ENCODE peak calls at places on chromosomes 16 and 17, in six cellular contexts. W, V, Y, Q, P and X are unnamed samples.
A peak's percentile ranks its signal among the peaks of the same experiment; 100 is the strongest.

GRCh38 chr17:1509255-1509943 is 7.0 kb downstream of the INPP5K start:
- DNase-seq in V (peak; percentile 44), P (no peak), W (no peak), Q (no peak), Y (no peak), X (no peak)

GRCh38 chr17:80529104-80529903 is 15.3 kb upstream of the RPTOR start:
- DNase-seq in P (no peak), W (no peak), Q (no peak), Y (no peak), V (no peak), X (no peak)

GRCh38 chr17:35217107-35217506 is 22.9 kb upstream of the SLC35G3 start:
- DNase-seq in V (no peak), W (no peak), P (no peak), Q (no peak), Y (no peak), X (no peak)

GRCh38 chr16:49491736-49492089 is 118.1 kb downstream of the C16orf78 start:
- DNase-seq in V (peak; percentile 18), W (no peak), Q (peak; percentile 49), Y (no peak), P (no peak), X (peak; percentile 76)

GRCh38 chr16:85847681-85848601 is 48.4 kb downstream of the COX4I1 start:
- DNase-seq in P (no peak), V (no peak), Q (no peak), Y (no peak), W (no peak), X (peak; percentile 66)

GRCh38 chr16:86984975-86985655 is 332.1 kb downstream of the C16orf95 start:
- DNase-seq in Q (peak; percentile 57), P (no peak), V (no peak), W (no peak), Y (no peak), X (no peak)

GRCh38 chr16:86200722-86201121 is 301.8 kb downstream of the IRF8 start:
- DNase-seq in V (no peak), Q (no peak), Y (no peak), P (no peak), W (no peak), X (no peak)

GRCh38 chr16:2429771-2430663 is 770 bp downstream of the CCNF start:
- DNase-seq in P (peak; percentile 28), W (no peak), Y (no peak), Q (no peak), V (peak; percentile 38), X (no peak)

GRCh38 chr16:48526058-48526957 is 83.7 kb downstream of the N4BP1 start:
- DNase-seq in V (peak; percentile 80), P (no peak), Q (peak; percentile 73), Y (no peak), W (no peak), X (peak; percentile 54)

GRCh38 chr16:57528499-57529323 is 7.7 kb downstream of the CCDC102A start:
- DNase-seq in Y (no peak), P (no peak), Q (peak; percentile 62), W (no peak), V (peak; percentile 81), X (no peak)

GRCh38 chr17:49749730-49750129 is 14.2 kb downstream of the FAM117A start:
- DNase-seq in V (no peak), P (no peak), Y (no peak), W (no peak), Q (no peak), X (no peak)

GRCh38 chr16:56911771-56912541 is 20.0 kb upstream of the HERPUD1 start:
- DNase-seq in Q (no peak), V (peak; percentile 45), W (no peak), Y (no peak), P (peak; percentile 85), X (no peak)

GRCh38 chr16:30526137-30526822 is at the start of gene ZNF768:
- DNase-seq in Y (peak; percentile 25), V (peak; percentile 76), W (peak; percentile 57), Q (no peak), P (no peak), X (peak; percentile 81)

GRCh38 chr17:33874617-33875060 is 380.4 kb upstream of the CCL2 start:
- DNase-seq in W (no peak), V (peak; percentile 5), Q (no peak), Y (no peak), P (no peak), X (no peak)

GRCh38 chr17:28597606-28598383 is 1.0 kb downstream of the SPAG5 start:
- DNase-seq in Q (no peak), W (no peak), P (no peak), V (no peak), Y (no peak), X (no peak)

GRCh38 chr17:7742729-7743128 is 25.2 kb downstream of the DNAH2 start:
- DNase-seq in Y (no peak), V (no peak), Q (no peak), P (no peak), W (no peak), X (no peak)

GRCh38 chr16:14559809-14560227 is 70.2 kb downstream of the PARN start:
- DNase-seq in Q (no peak), P (peak; percentile 55), W (peak; percentile 50), Y (no peak), V (peak; percentile 39), X (no peak)

GRCh38 chr16:84883301-84883700 is 63.5 kb downstream of the CRISPLD2 start:
- DNase-seq in Q (no peak), Y (no peak), W (no peak), P (peak; percentile 48), V (no peak), X (peak; percentile 79)

GRCh38 chr17:79793924-79794304 is 3.0 kb downstream of the CBX8 start:
- DNase-seq in W (no peak), P (peak; percentile 41), Y (no peak), Q (no peak), V (no peak), X (no peak)

GRCh38 chr17:33144837-33145236 is 148.3 kb downstream of the ASIC2 start:
- DNase-seq in P (no peak), Q (no peak), V (no peak), W (no peak), Y (no peak), X (no peak)

GRCh38 chr16:56747486-56748045 is 17.6 kb downstream of the NUP93 start:
- DNase-seq in W (no peak), Q (no peak), V (no peak), Y (no peak), P (no peak), X (no peak)

GRCh38 chr16:80754479-80754878 is 49.9 kb downstream of the CDYL2 start:
- DNase-seq in W (no peak), V (no peak), Q (no peak), P (no peak), Y (no peak), X (no peak)

GRCh38 chr16:27449434-27450188 is 47.6 kb downstream of the IL21R start:
- DNase-seq in V (peak; percentile 36), P (no peak), Q (peak; percentile 89), W (no peak), Y (peak; percentile 33), X (no peak)

GRCh38 chr17:70053241-70054234 is 21.5 kb upstream of the KCNJ16 start:
- DNase-seq in Q (no peak), P (peak; percentile 24), V (no peak), W (no peak), Y (no peak), X (no peak)